ENCODE peak calls at places on chromosomes 3 and 15, in seven cellular contexts. One of them, this sample, is unnamed.

GRCh38 chr15:36415643-36416042 is 163.8 kb upstream of the CDIN1 start:
- DNase-seq in activated CD4-positive, alpha-beta T cell treated with anti-CD3 and anti-CD28 coated beads for 24 hours: no peak
- DNase-seq in foreskin fibroblast: peak
- DNase-seq in H4: no peak
- DNase-seq in stimulated activated CD8-positive, alpha-beta memory T cell treated with anti-CD3 and anti-CD28 coated beads, Interleukin-7, amount 100 ng/mL, for 24 hours: no peak
- DNase-seq in Peyer's patch: no peak
- DNase-seq in pancreas: no peak
- DNase-seq in this sample: no peak

GRCh38 chr3:146732325-146732724 is 127.2 kb upstream of the PLSCR5 start:
- DNase-seq in H4: no peak
- DNase-seq in foreskin fibroblast: no peak
- DNase-seq in stimulated activated CD8-positive, alpha-beta memory T cell treated with anti-CD3 and anti-CD28 coated beads, Interleukin-7, amount 100 ng/mL, for 24 hours: no peak
- DNase-seq in activated CD4-positive, alpha-beta T cell treated with anti-CD3 and anti-CD28 coated beads for 24 hours: no peak
- DNase-seq in Peyer's patch: no peak
- DNase-seq in pancreas: no peak
- DNase-seq in this sample: no peak

GRCh38 chr3:129942296-129942695 is 32.2 kb upstream of the TRH start:
- DNase-seq in Peyer's patch: peak
- DNase-seq in pancreas: peak
- DNase-seq in stimulated activated CD8-positive, alpha-beta memory T cell treated with anti-CD3 and anti-CD28 coated beads, Interleukin-7, amount 100 ng/mL, for 24 hours: no peak
- DNase-seq in H4: peak
- DNase-seq in foreskin fibroblast: peak
- DNase-seq in activated CD4-positive, alpha-beta T cell treated with anti-CD3 and anti-CD28 coated beads for 24 hours: no peak
- DNase-seq in this sample: peak

GRCh38 chr3:178520436-178520835 is 15.8 kb upstream of the KCNMB2 start:
- DNase-seq in activated CD4-positive, alpha-beta T cell treated with anti-CD3 and anti-CD28 coated beads for 24 hours: no peak
- DNase-seq in Peyer's patch: no peak
- DNase-seq in foreskin fibroblast: no peak
- DNase-seq in pancreas: no peak
- DNase-seq in H4: no peak
- DNase-seq in stimulated activated CD8-positive, alpha-beta memory T cell treated with anti-CD3 and anti-CD28 coated beads, Interleukin-7, amount 100 ng/mL, for 24 hours: no peak
- DNase-seq in this sample: no peak

GRCh38 chr3:166123576-166123975 is 286.4 kb upstream of the BCHE start:
- DNase-seq in activated CD4-positive, alpha-beta T cell treated with anti-CD3 and anti-CD28 coated beads for 24 hours: no peak
- DNase-seq in stimulated activated CD8-positive, alpha-beta memory T cell treated with anti-CD3 and anti-CD28 coated beads, Interleukin-7, amount 100 ng/mL, for 24 hours: no peak
- DNase-seq in foreskin fibroblast: no peak
- DNase-seq in H4: no peak
- DNase-seq in Peyer's patch: no peak
- DNase-seq in pancreas: no peak
- DNase-seq in this sample: no peak

GRCh38 chr15:40960926-40961325 is 7.7 kb downstream of the CHAC1 start:
- DNase-seq in H4: no peak
- DNase-seq in pancreas: no peak
- DNase-seq in foreskin fibroblast: no peak
- DNase-seq in activated CD4-positive, alpha-beta T cell treated with anti-CD3 and anti-CD28 coated beads for 24 hours: no peak
- DNase-seq in Peyer's patch: peak
- DNase-seq in stimulated activated CD8-positive, alpha-beta memory T cell treated with anti-CD3 and anti-CD28 coated beads, Interleukin-7, amount 100 ng/mL, for 24 hours: no peak
- DNase-seq in this sample: peak

GRCh38 chr15:75827691-75828090 is 15.6 kb upstream of the UBE2Q2 start:
- DNase-seq in H4: no peak
- DNase-seq in pancreas: no peak
- DNase-seq in stimulated activated CD8-positive, alpha-beta memory T cell treated with anti-CD3 and anti-CD28 coated beads, Interleukin-7, amount 100 ng/mL, for 24 hours: no peak
- DNase-seq in foreskin fibroblast: no peak
- DNase-seq in Peyer's patch: no peak
- DNase-seq in activated CD4-positive, alpha-beta T cell treated with anti-CD3 and anti-CD28 coated beads for 24 hours: no peak
- DNase-seq in this sample: no peak

GRCh38 chr3:194381460-194381875 is 11.9 kb upstream of the LRRC15 start:
- DNase-seq in foreskin fibroblast: no peak
- DNase-seq in pancreas: no peak
- DNase-seq in stimulated activated CD8-positive, alpha-beta memory T cell treated with anti-CD3 and anti-CD28 coated beads, Interleukin-7, amount 100 ng/mL, for 24 hours: no peak
- DNase-seq in activated CD4-positive, alpha-beta T cell treated with anti-CD3 and anti-CD28 coated beads for 24 hours: no peak
- DNase-seq in H4: no peak
- DNase-seq in Peyer's patch: peak
- DNase-seq in this sample: no peak

GRCh38 chr3:52247455-52248164 is 2.1 kb downstream of the PPM1M start:
- DNase-seq in stimulated activated CD8-positive, alpha-beta memory T cell treated with anti-CD3 and anti-CD28 coated beads, Interleukin-7, amount 100 ng/mL, for 24 hours: no peak
- DNase-seq in activated CD4-positive, alpha-beta T cell treated with anti-CD3 and anti-CD28 coated beads for 24 hours: no peak
- DNase-seq in H4: no peak
- DNase-seq in Peyer's patch: no peak
- DNase-seq in foreskin fibroblast: no peak
- DNase-seq in pancreas: no peak
- DNase-seq in this sample: no peak

GRCh38 chr3:13194285-13195209 is 121.3 kb upstream of the IQSEC1 start:
- DNase-seq in activated CD4-positive, alpha-beta T cell treated with anti-CD3 and anti-CD28 coated beads for 24 hours: no peak
- DNase-seq in foreskin fibroblast: no peak
- DNase-seq in H4: no peak
- DNase-seq in pancreas: no peak
- DNase-seq in stimulated activated CD8-positive, alpha-beta memory T cell treated with anti-CD3 and anti-CD28 coated beads, Interleukin-7, amount 100 ng/mL, for 24 hours: no peak
- DNase-seq in Peyer's patch: peak
- DNase-seq in this sample: no peak

GRCh38 chr3:194906229-194906629 is 220.5 kb downstream of the FAM43A start:
- DNase-seq in activated CD4-positive, alpha-beta T cell treated with anti-CD3 and anti-CD28 coated beads for 24 hours: no peak
- DNase-seq in pancreas: no peak
- DNase-seq in foreskin fibroblast: peak
- DNase-seq in Peyer's patch: no peak
- DNase-seq in H4: peak
- DNase-seq in stimulated activated CD8-positive, alpha-beta memory T cell treated with anti-CD3 and anti-CD28 coated beads, Interleukin-7, amount 100 ng/mL, for 24 hours: no peak
- DNase-seq in this sample: no peak

GRCh38 chr15:40248006-40248783 is 9.3 kb downstream of the PAK6 start:
- DNase-seq in H4: no peak
- DNase-seq in stimulated activated CD8-positive, alpha-beta memory T cell treated with anti-CD3 and anti-CD28 coated beads, Interleukin-7, amount 100 ng/mL, for 24 hours: no peak
- DNase-seq in foreskin fibroblast: no peak
- DNase-seq in pancreas: no peak
- DNase-seq in Peyer's patch: no peak
- DNase-seq in activated CD4-positive, alpha-beta T cell treated with anti-CD3 and anti-CD28 coated beads for 24 hours: no peak
- DNase-seq in this sample: no peak

GRCh38 chr3:15805756-15806266 is 8.0 kb upstream of the ANKRD28 start:
- DNase-seq in Peyer's patch: no peak
- DNase-seq in pancreas: no peak
- DNase-seq in stimulated activated CD8-positive, alpha-beta memory T cell treated with anti-CD3 and anti-CD28 coated beads, Interleukin-7, amount 100 ng/mL, for 24 hours: no peak
- DNase-seq in foreskin fibroblast: no peak
- DNase-seq in H4: no peak
- DNase-seq in activated CD4-positive, alpha-beta T cell treated with anti-CD3 and anti-CD28 coated beads for 24 hours: no peak
- DNase-seq in this sample: no peak

GRCh38 chr3:129624347-129625070 is 18.0 kb upstream of the PLXND1 start:
- DNase-seq in Peyer's patch: peak
- DNase-seq in H4: no peak
- DNase-seq in stimulated activated CD8-positive, alpha-beta memory T cell treated with anti-CD3 and anti-CD28 coated beads, Interleukin-7, amount 100 ng/mL, for 24 hours: no peak
- DNase-seq in activated CD4-positive, alpha-beta T cell treated with anti-CD3 and anti-CD28 coated beads for 24 hours: no peak
- DNase-seq in foreskin fibroblast: no peak
- DNase-seq in pancreas: no peak
- DNase-seq in this sample: peak

GRCh38 chr3:100269410-100270217 is 8.8 kb downstream of the TBC1D23 start:
- DNase-seq in Peyer's patch: no peak
- DNase-seq in foreskin fibroblast: peak
- DNase-seq in pancreas: no peak
- DNase-seq in stimulated activated CD8-positive, alpha-beta memory T cell treated with anti-CD3 and anti-CD28 coated beads, Interleukin-7, amount 100 ng/mL, for 24 hours: no peak
- DNase-seq in H4: peak
- DNase-seq in activated CD4-positive, alpha-beta T cell treated with anti-CD3 and anti-CD28 coated beads for 24 hours: no peak
- DNase-seq in this sample: no peak

GRCh38 chr3:50657407-50657806 is 17.3 kb upstream of the DOCK3 start:
- DNase-seq in activated CD4-positive, alpha-beta T cell treated with anti-CD3 and anti-CD28 coated beads for 24 hours: no peak
- DNase-seq in foreskin fibroblast: no peak
- DNase-seq in H4: no peak
- DNase-seq in stimulated activated CD8-positive, alpha-beta memory T cell treated with anti-CD3 and anti-CD28 coated beads, Interleukin-7, amount 100 ng/mL, for 24 hours: no peak
- DNase-seq in Peyer's patch: peak
- DNase-seq in pancreas: no peak
- DNase-seq in this sample: no peak

This sample was measured in ureter.